ENCODE peak calls at places on chromosomes 11 and 22, in seven cellular contexts. L is A549, P is K562, Z is suprapubic skin, B is ovary, Q is esophagus muscularis mucosa, N is SK-N-SH. K is an unnamed sample.

GRCh38 chr22:43412808-43413785 is 1.3 kb downstream of the MPPED1 start:
- DNase-seq in N (no peak), L (no peak), B (no peak), Q (no peak), P (no peak), Z (no peak), K (no peak)

GRCh38 chr11:94396282-94396681 is 4.9 kb downstream of the GPR83 start:
- DNase-seq in Z (no peak), Q (no peak), B (no peak), L (no peak), N (no peak), P (no peak), K (no peak)

GRCh38 chr11:18775492-18776292 is 15.9 kb downstream of the PTPN5 start:
- DNase-seq in Z (no peak), Q (no peak), N (peak; percentile 76), P (peak; percentile 82), B (no peak), L (peak; percentile 65), K (no peak)

GRCh38 chr22:47381240-47381639 is 618.8 kb downstream of the TBC1D22A start:
- DNase-seq in L (no peak), Z (no peak), B (peak; percentile 12), N (no peak), P (no peak), Q (no peak), K (peak; percentile 23)

GRCh38 chr22:49934144-49934890 is 15.9 kb downstream of the CRELD2 start:
- DNase-seq in N (peak; percentile 44), Z (no peak), P (peak; percentile 45), L (no peak), Q (no peak), B (peak; percentile 73), K (peak; percentile 95)

GRCh38 chr11:92376146-92376599 is 151.6 kb downstream of the FAT3 start:
- DNase-seq in L (no peak), Z (no peak), P (no peak), Q (peak; percentile 64), N (no peak), B (no peak), K (no peak)

GRCh38 chr11:77127969-77128691 is at the start of gene MYO7A:
- DNase-seq in Q (no peak), L (no peak), B (peak; percentile 74), P (peak; percentile 77), N (peak; percentile 93), Z (no peak), K (peak; percentile 83)

GRCh38 chr22:46576556-46577351 is 39.3 kb upstream of the CELSR1 start:
- DNase-seq in B (peak; percentile 75), P (peak; percentile 88), Q (no peak), L (peak; percentile 23), N (peak; percentile 95), Z (no peak), K (peak; percentile 57)

GRCh38 chr22:39603345-39603744 is 32.8 kb downstream of the CACNA1I start:
- DNase-seq in Q (no peak), N (no peak), P (no peak), Z (no peak), L (no peak), B (no peak), K (no peak)

GRCh38 chr22:46878549-46878948 is 116.1 kb downstream of the TBC1D22A start:
- DNase-seq in P (peak; percentile 41), B (no peak), N (no peak), Q (no peak), Z (no peak), L (no peak), K (no peak)

GRCh38 chr11:89381094-89381493 is 110.1 kb downstream of the NOX4 start:
- DNase-seq in N (no peak), Q (no peak), L (no peak), Z (no peak), P (no peak), B (no peak), K (no peak)

GRCh38 chr11:13316528-13316961 is 39.0 kb downstream of the BMAL1 start:
- DNase-seq in B (peak; percentile 74), N (no peak), Q (no peak), Z (no peak), L (no peak), P (no peak), K (no peak)

DNA sequence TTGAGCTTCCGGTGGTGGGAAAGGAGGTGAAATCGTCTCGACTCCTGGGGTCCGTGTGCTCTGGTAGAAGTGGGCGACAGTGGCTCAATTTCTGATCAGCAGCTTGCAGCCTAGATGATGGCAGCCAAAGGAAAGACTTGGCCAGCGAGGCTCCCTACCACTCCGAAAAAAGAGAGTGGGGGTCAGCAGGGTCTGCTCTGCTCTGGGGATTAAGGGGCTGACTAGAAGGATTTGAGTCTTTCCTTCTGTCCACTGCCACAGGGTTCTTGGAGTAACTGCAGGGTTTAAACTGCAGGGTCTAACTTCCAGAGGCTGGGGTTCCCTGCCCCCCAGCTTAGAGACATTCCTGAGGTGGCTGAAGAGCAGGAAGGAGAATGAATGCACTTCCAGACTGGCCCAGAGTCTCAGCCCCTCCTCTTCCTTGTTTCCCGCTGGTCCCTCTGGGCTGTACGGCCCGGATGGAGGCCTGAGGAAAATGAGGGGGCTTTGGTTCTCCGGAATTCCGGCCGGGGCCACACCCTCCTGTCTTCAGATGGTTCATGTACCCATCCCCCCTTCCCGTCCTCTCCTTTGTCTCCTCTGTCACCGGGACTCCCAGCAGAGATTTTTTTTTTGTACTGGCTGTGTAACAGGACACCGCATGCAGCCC is 907 bp downstream of the SERPINH1 start:
- DNase-seq in Q (no peak), Z (no peak), L (no peak), N (peak; percentile 64), P (peak; percentile 63), B (no peak), K (no peak)
- TF ChIP-seq EP300 in Q (no peak), Z (no peak), L (no peak), N (no peak), P (peak; percentile 7), B (no peak), K (peak; percentile 26)

DNA sequence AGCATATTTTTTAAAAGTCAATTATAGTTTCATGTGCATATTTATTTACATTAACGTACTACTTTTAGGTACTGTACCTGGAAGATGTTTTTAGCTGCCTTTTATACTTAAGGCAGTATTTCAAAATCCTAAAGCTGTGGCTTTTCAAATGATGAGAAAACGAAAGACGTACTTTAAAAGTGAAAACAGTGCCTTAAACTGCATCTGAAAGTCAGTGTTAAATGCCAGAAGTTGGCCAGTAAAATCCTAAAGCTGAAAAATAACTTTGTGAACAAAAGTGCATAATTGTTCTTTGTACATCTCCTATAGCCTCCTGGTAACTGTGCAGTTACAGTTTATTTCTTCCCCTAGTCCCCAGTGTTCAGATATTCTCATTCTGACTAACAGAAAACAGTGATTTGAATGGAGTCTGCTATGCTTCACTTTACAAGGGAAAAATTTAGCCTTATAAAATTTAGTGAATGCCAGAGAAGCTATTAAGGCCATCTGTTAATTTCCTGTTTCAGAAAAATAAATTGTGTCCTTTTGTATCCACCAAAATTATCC is 6.8 kb downstream of the EED start:
- DNase-seq in N (no peak), Z (no peak), B (no peak), Q (no peak), P (no peak), L (no peak), K (no peak)
- H3K27ac ChIP-seq in N (no peak overlapping the region), Z (no peak overlapping the region), B (no peak overlapping the region), Q (no peak overlapping the region), P (no peak overlapping the region), L (no peak overlapping the region), K (no peak overlapping the region)

GRCh38 chr11:43784301-43784700 is 96.3 kb upstream of the ALKBH3 start:
- DNase-seq in L (no peak), Z (no peak), N (no peak), P (peak; percentile 17), Q (no peak), B (no peak), K (no peak)

GRCh38 chr11:43788394-43788793 is 92.2 kb upstream of the ALKBH3 start:
- DNase-seq in B (no peak), L (no peak), N (no peak), Z (no peak), P (no peak), Q (no peak), K (no peak)

GRCh38 chr11:43784866-43785265 is 95.8 kb upstream of the ALKBH3 start:
- DNase-seq in B (no peak), L (no peak), N (no peak), P (no peak), Q (no peak), Z (no peak), K (no peak)

GRCh38 chr11:43787823-43788222 is 92.8 kb upstream of the ALKBH3 start:
- DNase-seq in B (no peak), L (no peak), N (no peak), Q (no peak), Z (no peak), P (no peak), K (no peak)

DNA sequence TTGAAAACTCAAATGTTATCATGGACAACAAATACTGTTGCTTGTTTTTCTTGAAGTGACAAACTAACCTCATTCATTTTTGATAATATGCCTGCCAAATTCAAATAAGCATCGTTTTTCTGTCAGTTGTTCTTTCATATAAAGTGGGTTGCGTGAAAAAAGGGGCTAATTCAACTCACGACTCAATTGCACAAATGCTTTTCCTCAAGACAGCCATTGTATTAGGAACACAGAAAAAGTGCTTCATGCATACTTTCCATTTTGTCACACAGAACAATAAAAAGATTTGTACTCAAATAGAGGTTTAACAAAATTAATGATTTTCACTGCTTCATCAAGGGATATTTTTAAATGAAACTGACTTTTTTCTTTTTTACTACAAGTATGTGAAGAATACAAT is 94.6 kb upstream of the ALKBH3 start:
- DNase-seq in Q (no peak), L (no peak), N (no peak), Z (no peak), P (no peak), B (no peak), K (no peak)
- H3K9me3 ChIP-seq in Q (peaks cover 16% of the 10 kb centered on the region), L (no peaks in the 10 kb centered on the region), N (no peaks in the 10 kb centered on the region), Z (peaks cover 6% of the 10 kb centered on the region), P (peaks cover 11% of the 10 kb centered on the region), B (no peaks in the 10 kb centered on the region), K (peaks cover 14% of the 10 kb centered on the region)

DNA sequence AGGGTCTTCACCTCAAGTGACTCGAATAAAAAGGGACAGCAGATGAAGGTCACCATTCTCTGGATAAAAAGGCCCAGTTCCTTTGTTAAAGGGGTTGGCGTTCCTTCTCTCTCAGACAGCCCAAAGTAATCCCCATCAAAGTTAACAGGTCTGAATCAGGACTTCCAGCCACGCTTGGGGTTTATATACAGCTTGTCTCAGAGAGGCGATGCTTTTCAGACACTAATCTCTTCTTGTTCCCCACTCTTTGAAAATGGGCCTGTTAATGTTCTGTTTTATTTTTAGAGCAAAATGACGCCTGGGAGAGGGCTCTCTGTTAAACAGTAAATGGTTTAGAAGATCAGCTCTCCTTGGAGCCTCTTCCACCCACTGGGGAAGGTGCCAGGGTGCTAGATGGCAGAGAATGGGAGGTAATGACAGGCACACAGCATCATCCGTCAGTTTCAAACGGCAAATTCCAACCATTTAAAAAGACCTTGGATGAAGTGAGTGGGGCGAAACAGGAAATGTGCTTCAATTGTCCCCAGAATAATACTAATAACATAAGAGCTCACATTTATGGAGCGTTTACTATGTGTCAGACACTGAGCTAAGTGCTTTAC is 235.9 kb upstream of the NARS2 start:
- DNase-seq in P (no peak), N (no peak), Z (no peak), L (no peak), B (peak; percentile 52), Q (no peak), K (no peak)
- TF ChIP-seq EP300 in P (no peak), N (no peak), Z (no peak), L (no peak), B (no peak), Q (no peak), K (no peak)

DNA sequence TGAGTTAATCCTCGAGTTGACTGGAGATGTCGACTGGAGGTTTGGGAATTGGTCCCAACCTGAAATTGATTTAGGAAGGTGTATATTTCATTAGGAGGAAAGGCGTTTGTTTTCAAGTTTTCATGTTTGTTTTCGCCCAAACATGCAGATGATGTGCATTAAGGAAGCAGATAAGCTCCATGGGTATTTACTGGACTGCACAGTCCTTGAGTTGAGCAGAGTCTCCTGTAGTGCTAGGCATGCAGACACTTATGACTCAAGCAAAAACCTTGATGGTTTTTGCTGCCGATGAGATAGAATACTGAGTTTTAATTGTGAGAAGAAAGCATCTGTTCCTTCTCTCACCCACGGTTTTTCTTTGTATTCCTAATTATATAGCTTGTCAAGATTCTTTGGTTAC is 27.9 kb downstream of the CABIN1 start:
- DNase-seq in B (no peak), P (no peak), Q (no peak), Z (no peak), N (no peak), L (no peak), K (no peak)
- H3K27ac ChIP-seq in B (no peak overlapping the region), P (no peak overlapping the region), Q (no peak overlapping the region), Z (no peak overlapping the region), N (no peak overlapping the region), L (no peak overlapping the region), K (no peak overlapping the region)